ENCODE peak calls at places on chromosomes 6 and 20, in nine cellular contexts. A, D, O, Z, I, N, B, P and J are unnamed samples.

GRCh38 chr20:49853640-49854039 is 41.0 kb downstream of the SLC9A8 start:
- ATAC-seq in O (no peak), I (no peak), B (no peak), N (no peak), D (no peak), Z (no peak), P (no peak), A (no peak), J (peak)

GRCh38 chr6:135128268-135128914 is 52.7 kb upstream of the MYB start:
- ATAC-seq in I (no peak), B (no peak), A (peak), Z (peak), P (no peak), O (peak), D (no peak), N (peak), J (no peak)

GRCh38 chr20:63908008-63908682 is 13.2 kb downstream of the DNAJC5 start:
- ATAC-seq in Z (no peak), P (peak), N (no peak), D (peak), I (peak), O (no peak), B (no peak), A (no peak), J (no peak)

GRCh38 chr20:19056909-19057308 is 155.5 kb upstream of the SLC24A3 start:
- ATAC-seq in O (no peak), D (no peak), P (no peak), B (no peak), I (no peak), A (no peak), Z (no peak), N (no peak), J (no peak)

GRCh38 chr6:12295558-12296254 is 5.5 kb downstream of the EDN1 start:
- ATAC-seq in A (no peak), I (no peak), O (no peak), B (peak), Z (no peak), N (no peak), P (peak), D (no peak), J (peak)

GRCh38 chr6:20647585-20647984 is 113.3 kb downstream of the CDKAL1 start:
- ATAC-seq in D (no peak), A (no peak), I (no peak), Z (no peak), B (no peak), P (no peak), N (no peak), O (no peak), J (no peak)

GRCh38 chr6:84860954-84861353 is 96.6 kb upstream of the TBX18 start:
- ATAC-seq in P (no peak), O (no peak), N (no peak), B (no peak), D (no peak), A (no peak), Z (no peak), I (no peak), J (no peak)

GRCh38 chr6:151241853-151242252 is 2.1 kb downstream of the AKAP12 start:
- ATAC-seq in B (no peak), D (no peak), A (no peak), I (no peak), P (no peak), O (no peak), N (no peak), Z (no peak), J (no peak)

GRCh38 chr6:156866181-156866862 is 89.1 kb downstream of the ARID1B start:
- ATAC-seq in A (peak), N (no peak), P (no peak), D (no peak), B (peak), Z (peak), I (no peak), O (no peak), J (peak)

GRCh38 chr6:148343383-148343782 is 745 bp downstream of the SASH1 start:
- ATAC-seq in P (no peak), D (no peak), N (no peak), A (no peak), I (no peak), B (no peak), O (no peak), Z (no peak), J (no peak)